ENCODE peak calls at places on chromosomes 3 and 15, in five cellular contexts. F, O, B, W and T are unnamed samples.
A peak's percentile ranks its signal among the peaks of the same experiment; 100 is the strongest.

GRCh38 chr3:12884104-12884742 is 42.9 kb upstream of the RPL32 start:
- DNase-seq in F (peak; percentile 90), O (peak; percentile 57), W (peak; percentile 55), B (no peak), T (no peak)

GRCh38 chr3:4852780-4853748 is 126.2 kb upstream of the BHLHE40 start:
- DNase-seq in W (no peak), O (no peak), B (peak; percentile 94), F (no peak), T (no peak)

GRCh38 chr3:150407818-150408231 is 273 bp upstream of the TSC22D2 start:
- DNase-seq in F (peak; percentile 98), B (no peak), W (peak; percentile 97), O (peak; percentile 98), T (no peak)

GRCh38 chr3:45311953-45312795 is 76.2 kb upstream of the LARS2 start:
- DNase-seq in F (no peak), O (no peak), B (no peak), W (no peak), T (no peak)

GRCh38 chr3:178341636-178342035 is 194.6 kb upstream of the KCNMB2 start:
- DNase-seq in O (no peak), F (no peak), W (no peak), B (no peak), T (no peak)

GRCh38 chr3:194396897-194397756 is 1.9 kb downstream of the GP5 start:
- DNase-seq in O (no peak), W (no peak), F (no peak), B (peak; percentile 21), T (no peak)

GRCh38 chr3:46858456-46858855 is 4.8 kb downstream of the MYL3 start:
- DNase-seq in W (peak; percentile 11), O (peak; percentile 17), B (no peak), F (no peak), T (no peak)

GRCh38 chr15:76566276-76566675 is 229.7 kb downstream of the ISL2 start:
- DNase-seq in F (no peak), W (no peak), B (no peak), O (no peak), T (no peak)

GRCh38 chr3:71786551-71786950 is 1.6 kb upstream of the PROK2 start:
- DNase-seq in B (no peak), F (no peak), O (no peak), W (no peak), T (no peak)

GRCh38 chr3:133211449-133211848 is 173.3 kb downstream of the TMEM108 start:
- DNase-seq in O (no peak), B (no peak), W (no peak), F (no peak), T (no peak)

GRCh38 chr15:87653646-87654045 is 602.9 kb downstream of the NTRK3 start:
- DNase-seq in B (no peak), F (no peak), W (no peak), O (no peak), T (no peak)

GRCh38 chr15:69279636-69280035 is 19.1 kb upstream of the PAQR5 start:
- DNase-seq in W (no peak), O (no peak), B (no peak), F (no peak), T (no peak)

GRCh38 chr3:109806929-109807328 is 469.6 kb upstream of the DPPA4 start:
- DNase-seq in F (no peak), B (no peak), O (no peak), W (no peak), T (no peak)

GRCh38 chr3:100954990-100955389 is 38.2 kb downstream of the ABI3BP start:
- DNase-seq in B (peak; percentile 68), W (peak; percentile 28), O (peak; percentile 23), F (peak; percentile 80), T (peak; percentile 98)

GRCh38 chr3:13812039-13812438 is 67.8 kb downstream of the WNT7A start:
- DNase-seq in F (no peak), B (no peak), O (no peak), W (no peak), T (no peak)

GRCh38 chr3:98784666-98785600 is 21.8 kb downstream of the ST3GAL6 start:
- DNase-seq in W (no peak), B (peak; percentile 40), O (no peak), F (no peak), T (peak; percentile 84)

GRCh38 chr3:100159564-100160153 is 45.4 kb upstream of the FILIP1L start:
- DNase-seq in W (no peak), O (no peak), F (no peak), B (peak; percentile 94), T (peak; percentile 46)

GRCh38 chr3:14418670-14419250 is 16.4 kb downstream of the SLC6A6 start:
- DNase-seq in O (no peak), F (no peak), B (no peak), W (no peak), T (no peak)

GRCh38 chr3:143383433-143383832 is 263.9 kb downstream of the CHST2 start:
- DNase-seq in W (no peak), F (no peak), O (no peak), B (no peak), T (no peak)

GRCh38 chr3:30341851-30342250 is 264.6 kb upstream of the TGFBR2 start:
- DNase-seq in F (no peak), W (no peak), O (no peak), B (no peak), T (no peak)

GRCh38 chr3:18124501-18124900 is 300.6 kb downstream of the SATB1 start:
- DNase-seq in W (no peak), F (no peak), O (no peak), B (no peak), T (peak; percentile 34)

GRCh38 chr3:184560992-184561328 is 625 bp upstream of the EPHB3 start:
- DNase-seq in O (no peak), B (no peak), W (no peak), F (no peak), T (no peak)

GRCh38 chr15:67840747-67841634 is 1.1 kb upstream of the RNU6-1 start:
- DNase-seq in F (peak; percentile 75), O (no peak), B (peak; percentile 51), W (no peak), T (no peak)

GRCh38 chr15:55743615-55743978 is 645 bp upstream of the PRTG start:
- DNase-seq in W (no peak), B (peak; percentile 42), F (no peak), O (no peak), T (no peak)

GRCh38 chr3:24323272-24323671 is 171.4 kb downstream of the THRB start:
- DNase-seq in O (no peak), F (no peak), W (no peak), B (no peak), T (no peak)

GRCh38 chr3:172341482-172342059 is 106.7 kb downstream of the GHSR start:
- DNase-seq in W (no peak), B (peak; percentile 63), F (no peak), O (no peak), T (no peak)

GRCh38 chr15:67080900-67081431 is 15.6 kb downstream of the SMAD3 start:
- DNase-seq in B (peak; percentile 32), W (peak; percentile 29), O (peak; percentile 41), F (peak; percentile 77), T (no peak)

GRCh38 chr3:50264964-50265485 is 3.9 kb upstream of the SEMA3B start:
- DNase-seq in B (no peak), O (no peak), F (no peak), W (no peak), T (no peak)

GRCh38 chr3:123694377-123695147 is 109.7 kb upstream of the HACD2 start:
- DNase-seq in W (no peak), O (no peak), B (peak; percentile 21), F (no peak), T (no peak)

DNA sequence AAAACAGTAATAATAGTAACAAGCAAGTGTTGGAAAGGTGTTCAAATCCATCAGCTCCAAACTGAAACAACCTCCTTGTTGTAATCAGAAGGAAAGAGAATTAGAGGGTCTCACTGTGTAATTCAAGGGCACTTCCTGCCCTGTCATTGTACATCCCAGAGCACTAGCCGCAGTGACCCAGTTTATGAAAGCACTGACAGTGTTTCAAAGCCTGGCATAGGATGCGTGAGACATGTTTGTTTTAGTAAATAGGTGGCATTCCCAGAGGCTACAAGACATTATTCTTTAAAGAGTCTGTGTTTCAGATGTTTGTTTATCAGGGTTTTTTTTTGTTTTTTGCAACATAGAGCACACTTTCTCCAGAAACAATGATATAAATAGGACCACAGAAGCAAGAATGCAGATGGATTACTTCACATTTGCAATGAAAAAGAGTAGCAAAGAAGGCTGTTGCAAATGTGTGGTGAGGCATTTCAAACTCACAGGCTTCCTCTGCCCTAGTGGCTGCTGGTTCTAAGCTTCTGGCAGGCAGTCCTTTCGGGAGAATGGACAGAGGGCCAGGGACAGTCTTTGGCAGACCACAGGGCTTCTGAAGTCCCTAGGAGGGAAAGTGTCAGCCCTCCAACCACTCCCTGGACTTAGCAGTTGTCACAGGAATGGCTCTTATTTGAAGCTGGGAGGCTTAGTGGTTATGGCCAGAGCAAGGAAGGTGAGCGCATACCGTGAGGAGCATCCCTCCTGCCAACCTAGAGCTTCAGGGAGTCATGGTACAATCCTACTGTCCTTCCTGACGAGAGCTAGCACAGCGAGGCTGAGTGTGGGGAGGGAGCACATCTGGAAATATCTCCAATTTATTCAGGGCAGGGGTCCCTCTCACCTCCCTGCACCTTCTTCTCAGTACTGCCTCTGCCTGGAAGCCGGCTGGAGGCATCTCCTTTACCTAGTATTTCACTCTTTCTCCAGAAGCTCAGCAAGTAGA is 31.4 kb upstream of the TIPARP start:
- DNase-seq in W (no peak), F (no peak), B (no peak), O (no peak), T (no peak)
- H3K4me3 ChIP-seq in W (no peak overlapping the region), F (no peak overlapping the region), B (no peak overlapping the region), O (no peak overlapping the region), T (no peak overlapping the region)

DNA sequence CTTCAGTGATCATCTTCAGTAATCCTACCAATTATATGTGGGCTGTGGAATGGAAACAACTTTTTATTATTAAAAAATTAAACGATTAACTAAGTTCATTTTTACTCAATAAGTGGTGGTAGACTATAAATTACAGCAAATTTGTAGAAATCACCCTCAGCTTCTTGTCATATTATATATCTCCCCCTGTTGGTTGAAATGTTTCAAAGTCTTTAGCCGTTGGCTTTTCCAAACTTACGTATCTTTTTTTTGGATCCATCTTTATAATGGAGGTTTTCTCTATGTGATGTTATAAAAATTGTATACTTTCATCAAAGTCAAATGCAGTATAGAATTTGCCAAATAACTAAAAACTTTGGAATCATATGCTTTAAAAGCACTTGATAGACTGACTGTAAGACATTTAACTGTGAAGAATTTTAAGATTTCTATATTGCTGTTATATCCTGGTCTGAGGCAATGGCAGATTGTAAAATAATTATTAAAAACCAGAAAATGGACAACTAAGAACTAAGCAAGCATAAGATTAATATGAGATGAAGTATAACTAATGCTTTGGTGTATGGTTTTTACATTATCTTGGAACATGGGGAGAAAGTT is 44.7 kb downstream of the ATP11B start:
- DNase-seq in F (no peak), O (no peak), B (peak; percentile 51), W (no peak), T (no peak)
- TF ChIP-seq CTCF in F (no peak), O (peak; percentile 48), B (peak; percentile 34), W (peak; percentile 62), T (peak; percentile 12)

GRCh38 chr3:84961492-84962255 is 2.9 kb downstream of the CADM2 start:
- DNase-seq in O (no peak), B (no peak), F (no peak), W (no peak), T (no peak)
- H3K4me3 ChIP-seq in O (no peak overlapping the region), B (no peak overlapping the region), F (peak overlapping the region; percentile 8), W (peak overlapping the region; percentile 69), T (no peak overlapping the region)

GRCh38 chr3:182364723-182365650 is 428.3 kb upstream of the ATP11B start:
- DNase-seq in F (peak; percentile 69), O (no peak), W (no peak), B (peak; percentile 97), T (no peak)

GRCh38 chr3:182366746-182367145 is 426.6 kb upstream of the ATP11B start:
- DNase-seq in B (peak; percentile 4), W (no peak), F (no peak), O (no peak), T (no peak)

GRCh38 chr3:182369861-182370260 is 423.4 kb upstream of the ATP11B start:
- DNase-seq in F (no peak), B (no peak), W (no peak), O (no peak), T (no peak)

GRCh38 chr3:182364323-182364722 is 429.0 kb upstream of the ATP11B start:
- DNase-seq in B (no peak), W (no peak), F (no peak), O (no peak), T (no peak)
- TF ChIP-seq CTCF in B (no peak), W (no peak), F (no peak), O (no peak), T (no peak)